ENCODE peak calls at places on chromosomes 12 and 14, in six cellular contexts. S is A549, J is H1, Y is K562, E is HepG2, U is GM12878. T is an unnamed sample. For H3K4me1, the result is how much of the 10 kb centered on the place peaks cover.

GRCh38 chr14:67541448-67542387 is 8.6 kb downstream of the PLEKHH1 start:
- DNase-seq in S (no peak), J (no peak), Y (peak), E (no peak), U (no peak), T (no peak)

GRCh38 chr12:104477812-104478388 is 21.2 kb downstream of the CHST11 start:
- DNase-seq in S (no peak), J (no peak), Y (no peak), E (no peak), U (no peak), T (no peak)

GRCh38 chr14:89308232-89308959 is 108.6 kb downstream of the FOXN3 start:
- DNase-seq in S (no peak), J (no peak), Y (no peak), E (no peak), U (no peak), T (no peak)

GRCh38 chr12:120500577-120500976 is 4.7 kb downstream of the DYNLL1 start:
- DNase-seq in S (no peak), J (no peak), Y (no peak), E (no peak), U (no peak), T (no peak)

GRCh38 chr14:88542857-88543795 is 11.7 kb downstream of the PTPN21 start:
- DNase-seq in S (peak), J (no peak), Y (no peak), E (no peak), U (no peak), T (no peak)

GRCh38 chr14:63632932-63633514 is 8.6 kb downstream of the WDR89 start:
- DNase-seq in S (peak), J (no peak), Y (peak), E (peak), U (no peak), T (peak)

GRCh38 chr12:24661657-24662096 is 287.2 kb downstream of the BCAT1 start:
- DNase-seq in S (no peak), J (no peak), Y (peak), E (peak), U (no peak), T (no peak)

GRCh38 chr14:50008562-50009355 is 107.6 kb downstream of the VCPKMT start:
- DNase-seq in S (peak), J (no peak), Y (no peak), E (no peak), U (no peak), T (no peak)

GRCh38 chr12:124039276-124039675 is 66.3 kb downstream of the ZNF664 start:
- DNase-seq in S (no peak), J (no peak), Y (no peak), E (no peak), U (no peak), T (no peak)

GRCh38 chr12:62924084-62924483 is 10.9 kb downstream of the PPM1H start:
- DNase-seq in S (no peak), J (no peak), Y (no peak), E (no peak), U (no peak), T (no peak)

GRCh38 chr12:113239288-113239771 is 18.1 kb downstream of the TPCN1 start:
- DNase-seq in S (no peak), J (no peak), Y (no peak), E (no peak), U (no peak), T (no peak)

GRCh38 chr12:131921866-131922769 is 7.0 kb upstream of the PUS1 start:
- DNase-seq in S (no peak), J (no peak), Y (no peak), E (no peak), U (no peak), T (no peak)

GRCh38 chr12:20194171-20194570 is 174.2 kb upstream of the PDE3A start:
- DNase-seq in S (peak), J (peak), Y (no peak), E (no peak), U (no peak), T (no peak)

GRCh38 chr14:60753264-60754126 is 18.9 kb downstream of the MNAT1 start:
- DNase-seq in S (no peak), J (no peak), Y (peak), E (no peak), U (peak), T (no peak)

GRCh38 chr14:50342211-50343080 is 30.3 kb downstream of the DMAC2L start:
- DNase-seq in S (peak), J (no peak), Y (peak), E (peak), U (no peak), T (peak)

GRCh38 chr14:53881921-53882320 is 74.7 kb downstream of the BMP4 start:
- DNase-seq in S (no peak), J (no peak), Y (no peak), E (no peak), U (no peak), T (no peak)

GRCh38 chr14:27384124-27384523 is 786.3 kb upstream of the NOVA1 start:
- DNase-seq in S (no peak), J (no peak), Y (no peak), E (no peak), U (no peak), T (no peak)

GRCh38 chr14:89941830-89942377 is 12.6 kb downstream of the EFCAB11 start:
- DNase-seq in S (no peak), J (no peak), Y (no peak), E (no peak), U (no peak), T (no peak)

GRCh38 chr12:49288412-49288853 is 6.5 kb upstream of the PRPH start:
- DNase-seq in S (peak), J (no peak), Y (peak), E (peak), U (peak), T (peak)

GRCh38 chr14:63203618-63204406 is 431 bp upstream of the RHOJ start:
- DNase-seq in S (peak), J (peak), Y (peak), E (peak), U (no peak), T (peak)

GRCh38 chr12:58537278-58537677 is 383.0 kb downstream of the LRIG3 start:
- DNase-seq in S (no peak), J (no peak), Y (no peak), E (peak), U (no peak), T (no peak)

GRCh38 chr14:78836777-78837176 is 666.6 kb downstream of the NRXN3 start:
- DNase-seq in S (peak), J (peak), Y (peak), E (peak), U (peak), T (peak)

GRCh38 chr12:55816876-55817351 is 610 bp downstream of the SARNP start:
- DNase-seq in S (no peak), J (no peak), Y (peak), E (no peak), U (no peak), T (peak)

GRCh38 chr12:27619308-27619707 is 76.9 kb upstream of the REP15 start:
- DNase-seq in S (peak), J (no peak), Y (peak), E (peak), U (no peak), T (no peak)

GRCh38 chr14:23123419-23123818 is 4.4 kb upstream of the CEBPE start:
- DNase-seq in S (no peak), J (no peak), Y (peak), E (no peak), U (no peak), T (peak)

GRCh38 chr12:124713041-124713435 is 145.6 kb upstream of the NCOR2 start:
- DNase-seq in S (no peak), J (no peak), Y (no peak), E (no peak), U (peak), T (no peak)

GRCh38 chr14:54787263-54787662 is 115.4 kb downstream of the GCH1 start:
- DNase-seq in S (no peak), J (no peak), Y (no peak), E (no peak), U (no peak), T (no peak)

GRCh38 chr12:130704606-130705005 is 11.5 kb downstream of the RIMBP2 start:
- DNase-seq in S (no peak), J (no peak), Y (no peak), E (no peak), U (no peak), T (peak)

GRCh38 chr12:94111290-94111689 is 37.1 kb upstream of the PLXNC1 start:
- DNase-seq in S (no peak), J (no peak), Y (no peak), E (no peak), U (no peak), T (no peak)

GRCh38 chr12:2291182-2291832 is 238.5 kb downstream of the CACNA1C start:
- DNase-seq in S (peak), J (no peak), Y (peak), E (peak), U (no peak), T (peak)

GRCh38 chr14:59197695-59198262 is 9.3 kb downstream of the DAAM1 start:
- DNase-seq in S (no peak), J (no peak), Y (peak), E (no peak), U (no peak), T (no peak)

GRCh38 chr12:1768585-1768984 is 51.8 kb upstream of the LRTM2 start:
- DNase-seq in S (no peak), J (no peak), Y (no peak), E (peak), U (no peak), T (no peak)

GRCh38 chr12:95790025-95790911 is at the start of gene NTN4:
- DNase-seq in S (peak), J (no peak), Y (no peak), E (no peak), U (no peak), T (peak)

GRCh38 chr12:104953323-104953722 is 4.8 kb downstream of the SLC41A2 start:
- DNase-seq in S (peak), J (no peak), Y (peak), E (no peak), U (no peak), T (no peak)

GRCh38 chr12:91287753-91288152 is 105.1 kb upstream of the DCN start:
- DNase-seq in S (no peak), J (no peak), Y (no peak), E (no peak), U (no peak), T (no peak)

GRCh38 chr12:91289072-91289471 is 106.5 kb upstream of the DCN start:
- DNase-seq in S (no peak), J (no peak), Y (no peak), E (no peak), U (no peak), T (no peak)

DNA sequence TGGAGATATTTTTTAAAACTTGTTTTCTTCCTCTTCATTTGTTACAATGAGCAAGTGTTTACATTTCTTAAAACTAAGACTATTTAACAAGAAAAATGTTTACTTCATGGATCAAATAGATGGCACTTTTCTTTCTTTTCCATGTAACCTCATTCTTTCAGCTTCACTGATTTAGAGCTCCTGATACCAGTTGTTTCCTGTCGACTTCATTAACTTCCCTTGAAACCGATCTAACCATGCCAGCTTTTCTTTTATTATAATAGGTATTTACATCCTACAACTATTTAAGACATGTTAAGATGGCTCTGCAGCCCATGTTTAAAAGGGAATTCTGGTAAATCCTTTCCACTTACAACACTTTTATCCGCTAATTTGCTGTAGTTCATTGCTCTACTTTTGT is 107.3 kb upstream of the DCN start:
- DNase-seq in S (no peak), J (no peak), Y (no peak), E (no peak), U (no peak), T (no peak)
- TF ChIP-seq CHD2 in S (no peak), J (no peak), Y (no peak), E (no peak), U (no peak), T (no peak)

DNA sequence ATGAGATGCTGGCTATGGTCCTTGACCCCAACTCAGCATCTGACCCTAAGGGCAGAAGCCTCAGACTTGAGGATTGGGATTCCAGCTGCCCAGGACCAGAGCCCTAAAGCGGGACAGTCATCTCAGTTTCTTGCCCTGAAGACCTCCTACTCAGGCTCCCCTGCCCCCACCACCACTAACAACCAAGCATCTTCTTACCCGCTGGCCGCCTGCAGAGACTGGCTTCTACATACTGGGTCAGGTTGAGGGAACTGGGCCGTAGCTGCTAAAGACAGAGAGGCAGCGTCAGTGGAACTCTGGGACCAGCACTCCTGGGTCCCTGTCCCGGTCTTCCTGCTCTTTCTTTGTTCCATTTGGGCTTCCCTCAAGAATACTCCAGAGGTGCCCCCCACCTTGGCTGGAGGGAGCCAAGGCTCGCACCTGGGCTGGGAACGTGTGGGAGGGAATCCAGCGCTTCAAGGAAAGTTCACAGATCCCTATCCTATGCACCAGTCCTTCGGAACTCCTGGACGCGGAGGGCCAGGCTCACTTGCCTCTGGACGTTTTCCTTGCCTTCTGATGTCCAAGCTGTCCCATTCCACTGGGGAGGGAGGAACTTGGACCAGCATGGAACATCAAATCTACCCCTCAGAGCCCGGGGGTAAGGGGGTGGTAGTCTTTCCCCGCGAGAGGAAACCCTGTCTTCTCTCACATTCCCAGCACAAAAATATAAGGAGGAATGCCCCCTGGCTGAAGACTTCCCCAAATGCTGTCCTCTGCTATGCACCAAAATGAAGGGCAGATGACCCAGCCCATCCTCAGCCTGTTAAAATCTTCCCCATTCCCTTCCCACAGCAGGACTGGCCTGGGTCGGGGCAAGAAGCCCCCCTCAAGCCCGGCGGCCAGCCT is 794 bp downstream of the RARG start:
- DNase-seq in S (no peak), J (no peak), Y (no peak), E (no peak), U (no peak), T (no peak)
- H3K4me1 ChIP-seq in S (under half), J (half or more), Y (under half), E (under half), U (under half), T (under half)

GRCh38 chr12:22228022-22228875 is 106.3 kb downstream of the ST8SIA1 start:
- DNase-seq in S (no peak), J (no peak), Y (no peak), E (no peak), U (no peak), T (no peak)

GRCh38 chr12:22230280-22230794 is 104.2 kb downstream of the ST8SIA1 start:
- DNase-seq in S (peak), J (no peak), Y (no peak), E (no peak), U (no peak), T (no peak)

GRCh38 chr12:22231836-22232235 is 102.7 kb downstream of the ST8SIA1 start:
- DNase-seq in S (peak), J (no peak), Y (no peak), E (no peak), U (no peak), T (no peak)

GRCh38 chr12:22231078-22231477 is 103.4 kb downstream of the ST8SIA1 start:
- DNase-seq in S (no peak), J (no peak), Y (no peak), E (no peak), U (no peak), T (no peak)

DNA sequence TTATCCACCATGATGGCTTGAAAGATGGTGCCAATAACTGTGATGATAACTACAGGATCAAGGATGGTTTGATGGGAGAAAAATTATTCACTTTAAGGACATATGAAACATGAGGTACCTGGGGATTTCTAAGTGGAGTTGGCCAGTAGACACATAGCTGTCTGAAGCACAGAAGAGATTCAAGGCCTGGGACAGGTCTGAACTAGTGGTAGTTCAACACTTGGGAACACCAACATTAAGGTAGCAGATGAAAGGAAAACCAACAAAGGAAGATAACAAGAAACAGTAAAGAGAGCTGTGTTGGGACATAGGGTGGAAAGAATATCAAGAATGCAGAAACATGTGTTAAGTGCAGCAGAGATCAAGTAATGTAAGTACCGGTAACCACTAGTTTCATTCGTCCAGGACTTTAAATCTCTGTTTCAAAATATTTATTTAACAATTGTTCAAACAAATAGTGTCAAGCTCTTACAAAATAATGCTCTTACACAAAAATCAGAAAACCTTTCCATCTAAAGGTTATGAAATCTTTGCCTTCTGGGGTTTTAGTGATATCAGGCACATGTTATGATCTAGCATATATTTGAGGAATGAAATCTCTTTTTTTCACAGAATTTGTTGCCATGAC is 104.7 kb downstream of the ST8SIA1 start:
- DNase-seq in S (peak), J (no peak), Y (no peak), E (peak), U (no peak), T (no peak)
- TF ChIP-seq CHD2 in S (no peak), J (no peak), Y (no peak), E (no peak), U (no peak), T (no peak)

DNA sequence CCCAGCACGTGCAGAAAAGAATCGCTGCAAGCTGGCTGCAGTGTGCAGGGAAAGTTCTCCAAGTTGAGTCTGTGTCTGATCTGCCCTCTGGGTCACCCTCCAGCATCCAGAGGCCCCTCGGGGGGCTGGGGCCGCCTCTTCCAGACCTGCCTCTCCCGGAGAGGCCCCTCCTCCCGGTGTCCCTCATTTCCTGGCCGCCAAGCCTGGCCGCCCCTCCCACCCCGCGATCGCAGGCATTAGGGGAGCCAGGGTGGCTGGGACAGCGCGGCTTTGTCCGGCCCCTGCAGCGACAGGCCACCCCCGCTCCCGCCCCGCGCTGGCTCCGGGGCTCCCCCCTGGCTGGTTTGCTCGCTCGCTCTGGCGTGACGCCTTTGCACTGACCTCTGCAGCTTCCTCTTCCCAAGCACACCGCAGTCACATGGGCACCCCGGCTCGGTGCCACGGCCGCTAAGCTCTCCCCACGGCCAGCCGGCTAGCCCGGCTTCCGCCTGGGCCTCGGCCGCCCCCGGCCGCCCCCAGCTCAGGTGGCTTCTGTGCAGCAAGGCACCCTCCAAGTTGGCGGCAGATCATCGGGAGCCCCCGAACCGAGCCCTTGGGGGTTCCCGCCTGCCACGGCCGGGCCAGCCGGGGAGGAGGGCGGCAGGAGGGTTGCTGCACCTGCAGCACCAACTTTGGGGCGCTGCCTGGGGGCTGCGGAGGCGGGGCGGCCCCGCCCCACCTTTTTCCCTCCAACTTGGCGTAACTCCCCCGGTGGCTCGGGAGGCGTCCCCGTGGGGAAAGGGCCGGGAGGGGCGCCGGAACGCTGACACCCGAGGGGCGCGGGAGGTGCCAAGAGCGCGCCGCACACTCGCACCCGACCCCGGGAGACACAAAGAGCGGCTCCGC is 43.7 kb downstream of the KDM2B start:
- DNase-seq in S (peak), J (no peak), Y (peak), E (peak), U (peak), T (peak)
- H3K4me1 ChIP-seq in S (under half), J (under half), Y (under half), E (under half), U (under half), T (under half)

GRCh38 chr14:96284430-96284829 is 28.4 kb downstream of the BDKRB1 start:
- DNase-seq in S (no peak), J (no peak), Y (no peak), E (no peak), U (no peak), T (no peak)
- TF ChIP-seq CHD2 in S (no peak), J (no peak), Y (no peak), E (no peak), U (no peak), T (no peak)

DNA sequence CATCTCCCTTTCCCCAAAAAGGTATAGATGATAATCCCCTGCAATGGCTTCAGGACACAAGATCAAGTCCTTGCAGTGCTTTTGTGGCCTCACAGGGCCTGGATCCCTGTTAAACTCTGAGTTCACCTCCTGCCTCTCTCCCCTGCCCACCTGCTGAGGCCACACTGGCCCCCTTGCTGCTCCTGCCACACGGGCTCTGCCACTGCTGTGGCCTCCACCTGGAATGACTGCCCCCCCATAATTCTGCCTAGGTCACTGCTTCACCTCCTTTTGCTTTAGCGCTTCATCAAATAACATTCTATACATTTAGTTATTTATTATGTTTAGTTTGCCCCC is 653 bp upstream of the IFI27 start:
- DNase-seq in S (no peak), J (no peak), Y (no peak), E (no peak), U (no peak), T (no peak)
- H3K4me1 ChIP-seq in S (under half), J (under half), Y (under half), E (under half), U (under half), T (under half)

GRCh38 chr14:81436296-81437138 is 36.4 kb upstream of the STON2 start:
- DNase-seq in S (peak), J (no peak), Y (peak), E (peak), U (no peak), T (peak)
- TF ChIP-seq CHD2 in S (no peak), J (peak), Y (no peak), E (no peak), U (no peak), T (no peak)